ENCODE peak calls at places on chromosomes 13 and 19, in nine cellular contexts. O is AG04450; B is stimulated activated CD8-positive, alpha-beta memory T cell treated with anti-CD3 and anti-CD28 coated beads, Interleukin-2, amount 100 ng/mL, for 1 hour; X is COR-L47; K is NCI-H1105; H is C1 segment of cervical spinal cord; Z is GM23338; S is ascending aorta; M is astrocyte of the spinal cord. U is an unnamed sample.

GRCh38 chr13:100088648-100089601 is at the start of gene PCCA:
- DNase-seq in M (peak), X (peak), K (peak), B (peak), Z (peak), H (peak), S (peak), O (peak), U (peak)

GRCh38 chr19:34256835-34257558 is 2.6 kb downstream of the GARRE1 start:
- DNase-seq in S (no peak), B (no peak), H (no peak), O (no peak), M (no peak), K (no peak), X (no peak), Z (no peak), U (no peak)

GRCh38 chr19:34236035-34236793 is 18.1 kb upstream of the GARRE1 start:
- DNase-seq in O (peak), S (no peak), X (no peak), H (no peak), B (no peak), M (no peak), K (no peak), Z (no peak), U (no peak)

GRCh38 chr19:29620931-29621351 is 14.9 kb downstream of the POP4 start:
- DNase-seq in O (no peak), M (no peak), B (no peak), S (no peak), K (no peak), Z (no peak), H (no peak), X (no peak), U (peak)

GRCh38 chr19:41426952-41427646 is at the start of gene B3GNT8:
- DNase-seq in Z (peak), M (peak), B (no peak), X (no peak), S (peak), H (no peak), K (peak), O (peak), U (peak)

GRCh38 chr13:80341771-80342271 is 895 bp upstream of the SPRY2 start:
- DNase-seq in H (no peak), S (peak), O (no peak), B (no peak), K (no peak), M (peak), X (peak), Z (peak), U (peak)

GRCh38 chr13:29456419-29456818 is 139.1 kb downstream of the SLC7A1 start:
- DNase-seq in S (no peak), H (no peak), Z (no peak), B (no peak), K (no peak), M (no peak), O (no peak), X (no peak), U (no peak)

GRCh38 chr19:15977193-15977592 is 28.4 kb downstream of the OR10H4 start:
- DNase-seq in B (no peak), O (no peak), M (no peak), Z (no peak), S (no peak), X (no peak), H (no peak), K (no peak), U (no peak)

GRCh38 chr19:8611391-8611883 is 922 bp upstream of the ADAMTS10 start:
- DNase-seq in B (no peak), K (no peak), H (no peak), Z (peak), X (no peak), M (no peak), O (no peak), S (no peak), U (peak)